ENCODE peak calls at places on chromosomes 11 and 22, in five cellular contexts. E is erythroblast, C is DND-41, S is fibroblast of the aortic adventitia, G is IMR-90. M is an unnamed sample.

GRCh38 chr11:66468691-66469090 is 2.0 kb downstream of the PELI3 start:
- DNase-seq in E (no peak), C (no peak), S (no peak), G (no peak), M (no peak)

GRCh38 chr11:46281374-46281831 is 3.9 kb downstream of the CREB3L1 start:
- DNase-seq in E (no peak), C (peak; percentile 76), S (peak; percentile 56), G (peak; percentile 44), M (no peak)

GRCh38 chr11:30344085-30344484 is 21.2 kb downstream of the ARL14EP start:
- DNase-seq in E (no peak), C (no peak), S (no peak), G (no peak), M (no peak)

GRCh38 chr11:61362542-61362875 is 335 bp downstream of the TMEM138 start:
- DNase-seq in E (peak; percentile 79), C (peak; percentile 38), S (peak; percentile 65), G (peak; percentile 65), M (no peak)

GRCh38 chr11:104343578-104343977 is 179.6 kb upstream of the PDGFD start:
- DNase-seq in E (peak; percentile 3), C (no peak), S (no peak), G (peak; percentile 7), M (peak; percentile 26)

GRCh38 chr11:94968334-94968958 is 4.9 kb downstream of the CWC15 start:
- DNase-seq in E (peak; percentile 3), C (no peak), S (peak; percentile 62), G (peak; percentile 60), M (no peak)

GRCh38 chr11:118048472-118049370 is 28.2 kb upstream of the TMPRSS4 start:
- DNase-seq in E (no peak), C (no peak), S (no peak), G (no peak), M (no peak)

GRCh38 chr11:116330439-116331185 is 442.2 kb downstream of the BUD13 start:
- DNase-seq in E (no peak), C (no peak), S (no peak), G (no peak), M (no peak)

GRCh38 chr11:26245046-26245445 is 86.9 kb upstream of the ANO3 start:
- DNase-seq in E (no peak), C (no peak), S (peak; percentile 78), G (peak; percentile 50), M (no peak)

GRCh38 chr22:19218541-19219233 is 40.2 kb upstream of the SLC25A1 start:
- DNase-seq in E (no peak), C (no peak), S (no peak), G (no peak), M (no peak)

GRCh38 chr11:106156290-106156937 is 79.0 kb downstream of the AASDHPPT start:
- DNase-seq in E (peak; percentile 6), C (peak; percentile 45), S (peak; percentile 94), G (peak; percentile 83), M (peak; percentile 36)

GRCh38 chr11:117417342-117417741 is 89.7 kb downstream of the CEP164 start:
- DNase-seq in E (no peak), C (no peak), S (no peak), G (no peak), M (no peak)

GRCh38 chr11:72634472-72635095 is 39.6 kb downstream of the PDE2A start:
- DNase-seq in E (no peak), C (no peak), S (no peak), G (no peak), M (no peak)

GRCh38 chr22:26276530-26277200 is 107.4 kb downstream of the SEZ6L start:
- DNase-seq in E (no peak), C (no peak), S (no peak), G (no peak), M (no peak)

GRCh38 chr11:45739866-45740265 is 65.1 kb upstream of the SLC35C1 start:
- DNase-seq in E (no peak), C (no peak), S (no peak), G (no peak), M (no peak)

GRCh38 chr11:47186076-47186936 is at the start of gene PACSIN3:
- DNase-seq in E (peak; percentile 35), C (peak; percentile 39), S (no peak), G (peak; percentile 19), M (no peak)

GRCh38 chr11:17519486-17519885 is 24.7 kb downstream of the USH1C start:
- DNase-seq in E (no peak), C (no peak), S (no peak), G (no peak), M (no peak)

GRCh38 chr22:23565942-23566715 is 14.0 kb downstream of the IGLL1 start:
- DNase-seq in E (no peak), C (peak; percentile 59), S (no peak), G (no peak), M (no peak)

GRCh38 chr11:13667245-13667644 is 1.2 kb upstream of the FAR1 start:
- DNase-seq in E (no peak), C (no peak), S (peak; percentile 20), G (peak; percentile 3), M (no peak)

GRCh38 chr11:118928870-118929495 is 3.3 kb upstream of the BCL9L start:
- DNase-seq in E (peak; percentile 58), C (peak; percentile 65), S (peak; percentile 61), G (peak; percentile 41), M (no peak)

GRCh38 chr22:48918585-48919186 is 909.0 kb downstream of the BRD1 start:
- DNase-seq in E (no peak), C (no peak), S (no peak), G (no peak), M (no peak)

GRCh38 chr11:86673872-86674750 is 1.7 kb upstream of the ME3 start:
- DNase-seq in E (no peak), C (no peak), S (no peak), G (no peak), M (no peak)

GRCh38 chr11:77634724-77635123 is 2.9 kb downstream of the CLNS1A start:
- DNase-seq in E (peak; percentile 31), C (no peak), S (no peak), G (no peak), M (no peak)

GRCh38 chr11:112226062-112226921 is at the start of gene PTS:
- DNase-seq in E (peak; percentile 90), C (peak; percentile 86), S (peak; percentile 88), G (peak; percentile 82), M (peak; percentile 69)